ENCODE peak calls at places on chromosomes 7 and 10, in four cellular contexts. One of them, this sample, is unnamed.

GRCh38 chr7:95302976-95303375 is 21.4 kb downstream of the PON1 start:
- DNase-seq in transverse colon: no peak
- DNase-seq in GM23248: no peak
- DNase-seq in testis: no peak
- DNase-seq in this sample: peak

GRCh38 chr10:86857097-86857825 is 100.2 kb downstream of the MMRN2 start:
- DNase-seq in transverse colon: no peak
- DNase-seq in GM23248: peak
- DNase-seq in testis: no peak
- DNase-seq in this sample: peak

GRCh38 chr10:26464632-26465280 is 26.6 kb downstream of the APBB1IP start:
- DNase-seq in transverse colon: no peak
- DNase-seq in GM23248: no peak
- DNase-seq in testis: no peak
- DNase-seq in this sample: no peak

GRCh38 chr10:62025901-62026879 is 124.7 kb downstream of the ARID5B start:
- DNase-seq in transverse colon: no peak
- DNase-seq in GM23248: peak
- DNase-seq in testis: no peak
- DNase-seq in this sample: peak

GRCh38 chr7:44961844-44962482 is 16.9 kb downstream of the MYO1G start:
- DNase-seq in transverse colon: no peak
- DNase-seq in GM23248: peak
- DNase-seq in testis: no peak
- DNase-seq in this sample: no peak

GRCh38 chr7:99324966-99325596 is 617 bp upstream of the ARPC1A start:
- DNase-seq in transverse colon: no peak
- DNase-seq in GM23248: peak
- DNase-seq in testis: no peak
- DNase-seq in this sample: no peak

GRCh38 chr7:127114739-127115265 is 137.9 kb downstream of the GRM8 start:
- DNase-seq in transverse colon: no peak
- DNase-seq in GM23248: no peak
- DNase-seq in testis: no peak
- DNase-seq in this sample: no peak

GRCh38 chr7:150738092-150739044 is 1.1 kb downstream of the GIMAP5 start:
- DNase-seq in transverse colon: no peak
- DNase-seq in GM23248: peak
- DNase-seq in testis: no peak
- DNase-seq in this sample: no peak

GRCh38 chr10:78335691-78336401 is 302.2 kb downstream of the RPS24 start:
- DNase-seq in transverse colon: no peak
- DNase-seq in GM23248: peak
- DNase-seq in testis: no peak
- DNase-seq in this sample: peak

GRCh38 chr7:95434501-95435421 is at the start of gene PON2:
- DNase-seq in transverse colon: peak
- DNase-seq in GM23248: peak
- DNase-seq in testis: peak
- DNase-seq in this sample: peak

GRCh38 chr7:30348083-30348560 is 63.7 kb downstream of the ZNRF2 start:
- DNase-seq in transverse colon: no peak
- DNase-seq in GM23248: peak
- DNase-seq in testis: no peak
- DNase-seq in this sample: peak

GRCh38 chr10:79346388-79347225 is 662 bp upstream of the PPIF start:
- DNase-seq in transverse colon: no peak
- DNase-seq in GM23248: no peak
- DNase-seq in testis: no peak
- DNase-seq in this sample: no peak

GRCh38 chr7:84823530-84823929 is 363.3 kb downstream of the SEMA3D start:
- DNase-seq in transverse colon: no peak
- DNase-seq in GM23248: no peak
- DNase-seq in testis: no peak
- DNase-seq in this sample: no peak

GRCh38 chr7:121831320-121831719 is 41.6 kb upstream of the PTPRZ1 start:
- DNase-seq in transverse colon: no peak
- DNase-seq in GM23248: no peak
- DNase-seq in testis: no peak
- DNase-seq in this sample: no peak

GRCh38 chr7:3762146-3762831 is 461.2 kb downstream of the SDK1 start:
- DNase-seq in transverse colon: no peak
- DNase-seq in GM23248: no peak
- DNase-seq in testis: no peak
- DNase-seq in this sample: no peak

GRCh38 chr10:15245530-15245929 is 77.0 kb upstream of the NMT2 start:
- DNase-seq in transverse colon: no peak
- DNase-seq in GM23248: no peak
- DNase-seq in testis: no peak
- DNase-seq in this sample: no peak

GRCh38 chr7:39084344-39084743 is 106.6 kb downstream of the POU6F2 start:
- DNase-seq in transverse colon: no peak
- DNase-seq in GM23248: no peak
- DNase-seq in testis: no peak
- DNase-seq in this sample: no peak

GRCh38 chr10:125080984-125081383 is 79.4 kb downstream of the CTBP2 start:
- DNase-seq in transverse colon: no peak
- DNase-seq in GM23248: no peak
- DNase-seq in testis: no peak
- DNase-seq in this sample: no peak

GRCh38 chr7:30139836-30140384 is 5.1 kb downstream of the MTURN start:
- DNase-seq in transverse colon: no peak
- DNase-seq in GM23248: no peak
- DNase-seq in testis: no peak
- DNase-seq in this sample: no peak

GRCh38 chr10:78338717-78339116 is 305.1 kb downstream of the RPS24 start:
- DNase-seq in transverse colon: no peak
- DNase-seq in GM23248: no peak
- DNase-seq in testis: no peak
- DNase-seq in this sample: no peak

DNA sequence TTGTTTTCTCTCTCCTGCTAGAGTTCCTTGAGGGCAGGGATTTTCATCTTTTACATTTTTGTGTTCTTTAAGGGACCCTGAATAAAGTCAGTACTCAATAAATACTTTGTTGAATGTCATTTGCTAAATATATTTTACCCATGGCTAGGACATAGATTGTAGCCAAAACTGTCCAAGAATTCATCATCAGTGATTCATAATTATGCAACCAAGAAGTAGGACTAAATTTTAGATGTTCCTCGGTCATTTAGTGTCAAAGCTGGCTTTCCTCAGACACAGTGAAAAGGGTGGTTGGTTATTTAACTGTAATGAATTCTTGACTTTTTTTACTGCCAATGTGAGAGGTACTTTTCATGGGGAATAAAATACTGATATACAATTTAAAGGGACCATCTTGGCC is 3.3 kb downstream of the NUDT13 start:
- DNase-seq in transverse colon: no peak
- DNase-seq in GM23248: peak
- DNase-seq in testis: no peak
- DNase-seq in this sample: no peak
- H3K4me3 ChIP-seq in transverse colon: no peak
- H3K4me3 ChIP-seq in GM23248: no peak
- H3K4me3 ChIP-seq in testis: no peak
- H3K4me3 ChIP-seq in this sample: no peak

DNA sequence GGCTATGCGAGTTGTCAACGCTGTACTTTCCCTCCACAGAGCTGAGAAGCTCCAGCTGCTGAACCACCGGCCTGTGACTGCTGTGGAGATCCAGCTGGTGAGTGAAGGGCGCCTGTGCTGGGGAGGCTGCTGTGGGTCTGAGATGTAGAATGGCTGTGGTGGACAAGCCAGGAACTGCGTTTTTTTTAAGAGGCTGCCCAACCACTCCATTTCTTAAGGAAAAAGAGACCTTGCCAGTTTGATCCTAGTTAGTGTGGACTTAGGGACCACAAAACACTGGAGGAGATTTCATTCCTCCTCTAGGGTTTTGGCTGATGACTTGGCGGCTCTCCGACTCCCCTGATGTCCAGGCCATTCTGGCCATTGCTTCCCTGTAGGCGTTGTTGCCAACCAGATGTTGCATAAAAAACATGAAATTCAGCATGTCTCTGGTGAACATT is 30.8 kb downstream of the CRCP start:
- DNase-seq in transverse colon: peak
- DNase-seq in GM23248: peak
- DNase-seq in testis: peak
- DNase-seq in this sample: peak
- H3K27ac ChIP-seq in transverse colon: peak
- H3K27ac ChIP-seq in GM23248: no peak
- H3K27ac ChIP-seq in testis: peak
- H3K27ac ChIP-seq in this sample: peak

DNA sequence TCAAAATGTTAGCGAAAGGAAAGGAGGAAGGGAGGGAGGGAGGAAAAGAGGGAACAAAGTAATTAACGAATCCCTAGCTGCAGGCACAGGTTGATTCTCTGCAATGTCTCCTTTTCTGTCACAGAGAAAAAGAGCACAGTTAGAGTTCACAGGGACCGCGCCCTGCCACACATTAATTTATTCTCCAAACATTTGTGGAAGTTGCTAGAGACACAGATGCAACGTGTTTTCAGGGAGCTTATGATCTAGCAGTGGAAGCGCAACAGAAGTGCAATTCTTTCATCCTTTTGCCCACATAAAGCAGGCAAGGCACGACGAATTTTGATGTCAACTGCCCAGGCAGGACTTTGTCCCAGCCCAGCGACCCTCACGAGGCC is 101.6 kb upstream of the ZNF438 start:
- DNase-seq in transverse colon: no peak
- DNase-seq in GM23248: no peak
- DNase-seq in testis: no peak
- DNase-seq in this sample: no peak
- H3K4me3 ChIP-seq in transverse colon: no peak
- H3K4me3 ChIP-seq in GM23248: no peak
- H3K4me3 ChIP-seq in testis: peak
- H3K4me3 ChIP-seq in this sample: no peak

GRCh38 chr10:89515031-89515841 is 20.2 kb downstream of the SLC16A12 start:
- DNase-seq in transverse colon: no peak
- DNase-seq in GM23248: peak
- DNase-seq in testis: no peak
- DNase-seq in this sample: peak
- H3K27ac ChIP-seq in transverse colon: peak
- H3K27ac ChIP-seq in GM23248: peak
- H3K27ac ChIP-seq in testis: peak
- H3K27ac ChIP-seq in this sample: peak

DNA sequence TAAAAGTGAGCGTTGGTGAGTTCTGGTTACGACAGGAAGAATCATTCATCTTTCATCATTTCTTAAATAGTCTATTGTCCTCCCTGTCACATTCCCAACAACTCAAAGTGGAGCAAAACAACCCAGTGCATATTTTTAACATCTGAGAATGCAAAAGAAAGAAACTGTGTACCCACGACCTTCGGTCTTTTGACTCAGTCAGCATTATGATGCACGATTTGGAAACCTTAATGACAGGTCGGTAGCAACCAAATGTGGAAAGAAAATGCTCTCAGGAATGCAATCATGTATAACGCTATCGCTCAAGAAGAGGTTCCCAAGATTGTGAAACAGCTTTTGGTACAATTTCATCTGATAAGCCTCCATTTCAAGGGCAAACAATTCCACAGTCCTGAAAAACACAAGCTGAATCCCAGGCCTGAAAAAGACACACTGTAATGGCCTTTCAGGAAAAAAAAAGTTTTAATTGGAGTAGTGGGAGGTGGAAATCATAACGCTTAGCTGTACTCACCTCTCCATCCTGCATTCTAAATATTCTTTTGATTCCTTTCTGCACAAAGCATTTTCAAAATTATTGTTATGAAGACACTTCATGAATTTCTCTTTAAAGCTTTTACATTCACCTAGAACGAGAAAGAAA is 2.6 kb downstream of the COX19 start:
- DNase-seq in transverse colon: no peak
- DNase-seq in GM23248: no peak
- DNase-seq in testis: no peak
- DNase-seq in this sample: no peak
- H3K4me3 ChIP-seq in transverse colon: no peak
- H3K4me3 ChIP-seq in GM23248: no peak
- H3K4me3 ChIP-seq in testis: no peak
- H3K4me3 ChIP-seq in this sample: no peak

DNA sequence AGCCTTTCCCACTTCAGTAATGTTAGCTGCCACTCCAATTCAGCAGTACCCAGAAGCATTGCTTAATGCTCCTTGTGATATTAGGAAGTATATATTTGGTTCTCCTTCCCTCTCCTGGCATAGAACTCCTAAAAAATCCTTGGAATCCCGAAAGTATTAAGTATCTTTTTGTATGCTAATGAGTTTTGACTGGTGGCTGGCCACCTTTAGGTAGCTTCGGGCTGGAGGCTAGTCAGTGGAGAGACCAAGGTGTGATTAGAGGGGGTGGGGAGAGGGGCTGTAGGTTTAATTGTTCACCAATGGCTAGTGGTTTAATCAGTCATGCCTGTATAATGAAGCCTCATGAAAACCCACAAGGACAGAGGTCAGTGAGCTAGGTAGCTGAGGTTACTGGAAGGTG is 12.2 kb downstream of the COMTD1 start:
- DNase-seq in transverse colon: no peak
- DNase-seq in GM23248: no peak
- DNase-seq in testis: no peak
- DNase-seq in this sample: no peak
- H3K27ac ChIP-seq in transverse colon: peak
- H3K27ac ChIP-seq in GM23248: peak
- H3K27ac ChIP-seq in testis: peak
- H3K27ac ChIP-seq in this sample: no peak

This sample was measured in fibroblast of lung.